ENCODE peak calls at places on chromosome 1, in five cellular contexts. G is A549, M is gastrocnemius medialis, P is heart right ventricle, B is RWPE2. Q is an unnamed sample.

GRCh38 chr1:166166400-166166699 is 451 bp downstream of the FAM78B start:
- ATAC-seq in P (no peak), M (peak), B (no peak), G (no peak), Q (peak)

GRCh38 chr1:67632356-67632755 is 52.6 kb upstream of the GADD45A start:
- ATAC-seq in M (no peak), P (no peak), G (no peak), B (no peak), Q (no peak)

GRCh38 chr1:58854576-58854975 is 70.7 kb upstream of the JUN start:
- ATAC-seq in B (no peak), G (no peak), M (no peak), P (no peak), Q (no peak)

GRCh38 chr1:172322219-172323061 is 98.0 kb upstream of the C1orf105 start:
- ATAC-seq in M (peak), B (peak), P (peak), G (peak), Q (peak)

GRCh38 chr1:169527461-169528213 is 41.9 kb upstream of the SLC19A2 start:
- ATAC-seq in M (peak), G (peak), P (no peak), B (peak), Q (peak)

GRCh38 chr1:8727809-8728213 is 89.6 kb downstream of the RERE start:
- ATAC-seq in G (no peak), M (peak), P (peak), B (no peak), Q (no peak)

GRCh38 chr1:180675586-180675985 is 43.8 kb downstream of the XPR1 start:
- ATAC-seq in P (no peak), M (no peak), B (peak), G (no peak), Q (no peak)

GRCh38 chr1:12648741-12649140 is 4.9 kb downstream of the AADACL4 start:
- ATAC-seq in B (no peak), G (no peak), P (no peak), M (no peak), Q (no peak)

GRCh38 chr1:188735567-188735966 is 1742.1 kb downstream of the BRINP3 start:
- ATAC-seq in P (no peak), B (no peak), M (no peak), G (no peak), Q (no peak)

GRCh38 chr1:215891266-215891665 is 324.2 kb downstream of the KCTD3 start:
- ATAC-seq in B (no peak), P (no peak), M (no peak), G (no peak), Q (no peak)